ENCODE peak calls at places on chromosomes 2 and 18, in eight cellular contexts. J is CD8-positive, alpha-beta memory T cell; B is colonic mucosa; Z is naive thymus-derived CD8-positive, alpha-beta T cell; H is GM19239; E is BE2C; Q is fibroblast of lung; Y is HL-60. N is an unnamed sample.

GRCh38 chr2:8239402-8240127 is 442.3 kb upstream of the ID2 start:
- DNase-seq in J (no peak), B (no peak), Z (no peak), H (no peak), E (no peak), Q (no peak), Y (no peak), N (no peak)

GRCh38 chr2:191740016-191740419 is 62.1 kb downstream of the NABP1 start:
- DNase-seq in J (peak), B (no peak), Z (peak), H (no peak), E (no peak), Q (no peak), Y (peak), N (no peak)

GRCh38 chr2:147520817-147521216 is 324.0 kb upstream of the ACVR2A start:
- DNase-seq in J (no peak), B (no peak), Z (no peak), H (no peak), E (no peak), Q (no peak), Y (no peak), N (no peak)

GRCh38 chr2:101828267-101829017 is 130.9 kb downstream of the MAP4K4 start:
- DNase-seq in J (peak), B (no peak), Z (peak), H (no peak), E (no peak), Q (peak), Y (no peak), N (no peak)

GRCh38 chr2:209614630-209615369 is 156.8 kb upstream of the UNC80 start:
- DNase-seq in J (no peak), B (no peak), Z (no peak), H (no peak), E (no peak), Q (no peak), Y (no peak), N (no peak)

GRCh38 chr2:152573168-152573567 is 144.1 kb downstream of the PRPF40A start:
- DNase-seq in J (no peak), B (no peak), Z (no peak), H (no peak), E (no peak), Q (peak), Y (peak), N (no peak)

GRCh38 chr2:196131949-196132925 is 39.1 kb downstream of the STK17B start:
- DNase-seq in J (peak), B (no peak), Z (no peak), H (no peak), E (peak), Q (peak), Y (peak), N (no peak)

GRCh38 chr2:147433822-147434221 is 411.0 kb upstream of the ACVR2A start:
- DNase-seq in J (no peak), B (no peak), Z (no peak), H (no peak), E (no peak), Q (no peak), Y (no peak), N (no peak)

GRCh38 chr18:47881752-47882455 is 48.6 kb downstream of the SMAD2 start:
- DNase-seq in J (no peak), B (no peak), Z (no peak), H (no peak), E (no peak), Q (peak), Y (no peak), N (no peak)

GRCh38 chr2:205364261-205364660 is 318.0 kb upstream of the NRP2 start:
- DNase-seq in J (no peak), B (no peak), Z (no peak), H (no peak), E (no peak), Q (no peak), Y (no peak), N (no peak)

GRCh38 chr2:100875516-100876230 is 55.7 kb downstream of the NPAS2 start:
- DNase-seq in J (no peak), B (no peak), Z (no peak), H (no peak), E (no peak), Q (no peak), Y (no peak), N (no peak)

GRCh38 chr2:24024018-24024417 is 14.1 kb downstream of the MFSD2B start:
- DNase-seq in J (no peak), B (no peak), Z (no peak), H (no peak), E (peak), Q (peak), Y (no peak), N (no peak)

GRCh38 chr2:100820346-100821254 is 661 bp downstream of the NPAS2 start:
- DNase-seq in J (no peak), B (peak), Z (no peak), H (no peak), E (no peak), Q (no peak), Y (no peak), N (no peak)

GRCh38 chr2:29192526-29192925 is 77.3 kb downstream of the CLIP4 start:
- DNase-seq in J (no peak), B (no peak), Z (no peak), H (no peak), E (no peak), Q (no peak), Y (no peak), N (no peak)

GRCh38 chr18:49178736-49179135 is 228.0 kb upstream of the SMAD7 start:
- DNase-seq in J (no peak), B (peak), Z (peak), H (no peak), E (peak), Q (peak), Y (peak), N (no peak)

GRCh38 chr2:64481665-64482064 is 27.7 kb downstream of the LGALSL start:
- DNase-seq in J (no peak), B (no peak), Z (no peak), H (no peak), E (no peak), Q (no peak), Y (no peak), N (no peak)

GRCh38 chr18:7871560-7872456 is 304.7 kb downstream of the PTPRM start:
- DNase-seq in J (no peak), B (no peak), Z (no peak), H (no peak), E (no peak), Q (peak), Y (no peak), N (no peak)

GRCh38 chr2:187390891-187391290 is 57.2 kb downstream of the CALCRL start:
- DNase-seq in J (no peak), B (no peak), Z (no peak), H (no peak), E (no peak), Q (peak), Y (no peak), N (no peak)

GRCh38 chr18:13612111-13612997 is 114.0 kb downstream of the FAM210A start:
- DNase-seq in J (peak), B (peak), Z (peak), H (peak), E (peak), Q (no peak), Y (peak), N (peak)

GRCh38 chr18:10912790-10913560 is 236.4 kb downstream of the PIEZO2 start:
- DNase-seq in J (no peak), B (no peak), Z (no peak), H (no peak), E (no peak), Q (peak), Y (no peak), N (no peak)

GRCh38 chr2:118980022-118980421 is 38.0 kb downstream of the MARCO start:
- DNase-seq in J (no peak), B (no peak), Z (no peak), H (no peak), E (no peak), Q (no peak), Y (no peak), N (no peak)

GRCh38 chr18:3015203-3015590 is 2.3 kb upstream of the LPIN2 start:
- DNase-seq in J (no peak), B (no peak), Z (no peak), H (no peak), E (no peak), Q (peak), Y (peak), N (no peak)

N was measured in CMK.